ENCODE peak calls at places on chromosomes 13 and 19, in six cellular contexts. One of them, this sample, is unnamed.

GRCh38 chr19:41530761-41531301 is 45.1 kb upstream of the CEACAM21 start:
- DNase-seq in breast epithelium: no peak
- DNase-seq in Peyer's patch: no peak
- DNase-seq in astrocyte: no peak
- DNase-seq in A549: no peak
- DNase-seq in GM23248: peak; percentile 62
- DNase-seq in this sample: no peak

GRCh38 chr19:29193116-29193515 is 19.8 kb downstream of the UQCRFS1 start:
- DNase-seq in breast epithelium: no peak
- DNase-seq in Peyer's patch: no peak
- DNase-seq in astrocyte: no peak
- DNase-seq in A549: no peak
- DNase-seq in GM23248: no peak
- DNase-seq in this sample: no peak

GRCh38 chr19:30584121-30584520 is 211.9 kb downstream of the ZNF536 start:
- DNase-seq in breast epithelium: no peak
- DNase-seq in Peyer's patch: no peak
- DNase-seq in astrocyte: no peak
- DNase-seq in A549: no peak
- DNase-seq in GM23248: no peak
- DNase-seq in this sample: no peak

GRCh38 chr13:39266426-39266825 is 228.2 kb downstream of the NHLRC3 start:
- DNase-seq in breast epithelium: no peak
- DNase-seq in Peyer's patch: no peak
- DNase-seq in astrocyte: no peak
- DNase-seq in A549: no peak
- DNase-seq in GM23248: no peak
- DNase-seq in this sample: no peak

GRCh38 chr13:64675256-64675892 is 2554.8 kb downstream of the PCDH9 start:
- DNase-seq in breast epithelium: no peak
- DNase-seq in Peyer's patch: no peak
- DNase-seq in astrocyte: peak; percentile 63
- DNase-seq in A549: peak; percentile 86
- DNase-seq in GM23248: peak; percentile 66
- DNase-seq in this sample: no peak

GRCh38 chr13:79485014-79485441 is 4.1 kb downstream of the NDFIP2 start:
- DNase-seq in breast epithelium: no peak
- DNase-seq in Peyer's patch: peak; percentile 68
- DNase-seq in astrocyte: peak; percentile 92
- DNase-seq in A549: peak; percentile 87
- DNase-seq in GM23248: peak; percentile 95
- DNase-seq in this sample: no peak

GRCh38 chr13:44140146-44140545 is 233.5 kb upstream of the SERP2 start:
- DNase-seq in breast epithelium: no peak
- DNase-seq in Peyer's patch: peak; percentile 57
- DNase-seq in astrocyte: no peak
- DNase-seq in A549: no peak
- DNase-seq in GM23248: no peak
- DNase-seq in this sample: no peak

GRCh38 chr13:78398743-78399410 is 204.5 kb downstream of the POU4F1 start:
- DNase-seq in breast epithelium: no peak
- DNase-seq in Peyer's patch: no peak
- DNase-seq in astrocyte: no peak
- DNase-seq in A549: no peak
- DNase-seq in GM23248: no peak
- DNase-seq in this sample: no peak

GRCh38 chr13:35720690-35721554 is 244.4 kb upstream of the MAB21L1 start:
- DNase-seq in breast epithelium: no peak
- DNase-seq in Peyer's patch: peak; percentile 52
- DNase-seq in astrocyte: no peak
- DNase-seq in A549: peak; percentile 39
- DNase-seq in GM23248: peak; percentile 75
- DNase-seq in this sample: peak; percentile 25

GRCh38 chr13:47484564-47484963 is 516.5 kb downstream of the SUCLA2 start:
- DNase-seq in breast epithelium: no peak
- DNase-seq in Peyer's patch: no peak
- DNase-seq in astrocyte: peak; percentile 88
- DNase-seq in A549: no peak
- DNase-seq in GM23248: peak; percentile 69
- DNase-seq in this sample: no peak

GRCh38 chr13:113742000-113742441 is 17.0 kb upstream of the TMEM255B start:
- DNase-seq in breast epithelium: no peak
- DNase-seq in Peyer's patch: peak; percentile 68
- DNase-seq in astrocyte: no peak
- DNase-seq in A549: peak; percentile 24
- DNase-seq in GM23248: peak; percentile 84
- DNase-seq in this sample: no peak

GRCh38 chr19:33393286-33394005 is 19.9 kb downstream of the CEBPG start:
- DNase-seq in breast epithelium: peak; percentile 50
- DNase-seq in Peyer's patch: peak; percentile 44
- DNase-seq in astrocyte: no peak
- DNase-seq in A549: no peak
- DNase-seq in GM23248: peak; percentile 28
- DNase-seq in this sample: no peak

GRCh38 chr19:5837768-5838364 is 1.6 kb downstream of the FUT6 start:
- DNase-seq in breast epithelium: no peak
- DNase-seq in Peyer's patch: no peak
- DNase-seq in astrocyte: no peak
- DNase-seq in A549: no peak
- DNase-seq in GM23248: no peak
- DNase-seq in this sample: no peak

GRCh38 chr19:44747739-44748425 is 626 bp upstream of the BCL3 start:
- DNase-seq in breast epithelium: no peak
- DNase-seq in Peyer's patch: peak; percentile 82
- DNase-seq in astrocyte: peak; percentile 51
- DNase-seq in A549: peak; percentile 92
- DNase-seq in GM23248: peak; percentile 77
- DNase-seq in this sample: no peak

GRCh38 chr13:112105884-112106283 is 38.9 kb downstream of the SOX1 start:
- DNase-seq in breast epithelium: no peak
- DNase-seq in Peyer's patch: no peak
- DNase-seq in astrocyte: no peak
- DNase-seq in A549: no peak
- DNase-seq in GM23248: no peak
- DNase-seq in this sample: no peak

GRCh38 chr13:27442071-27442647 is 8.2 kb downstream of the MTIF3 start:
- DNase-seq in breast epithelium: no peak
- DNase-seq in Peyer's patch: peak; percentile 64
- DNase-seq in astrocyte: no peak
- DNase-seq in A549: no peak
- DNase-seq in GM23248: no peak
- DNase-seq in this sample: no peak

GRCh38 chr13:69585656-69586055 is 522.0 kb upstream of the ATXN8OS start:
- DNase-seq in breast epithelium: no peak
- DNase-seq in Peyer's patch: no peak
- DNase-seq in astrocyte: no peak
- DNase-seq in A549: no peak
- DNase-seq in GM23248: no peak
- DNase-seq in this sample: no peak

GRCh38 chr19:41994521-41994971 is 516 bp upstream of the ATP1A3 start:
- DNase-seq in breast epithelium: no peak
- DNase-seq in Peyer's patch: no peak
- DNase-seq in astrocyte: no peak
- DNase-seq in A549: no peak
- DNase-seq in GM23248: no peak
- DNase-seq in this sample: no peak

GRCh38 chr19:45107621-45108170 is 14.7 kb downstream of the PPP1R37 start:
- DNase-seq in breast epithelium: no peak
- DNase-seq in Peyer's patch: no peak
- DNase-seq in astrocyte: no peak
- DNase-seq in A549: no peak
- DNase-seq in GM23248: no peak
- DNase-seq in this sample: no peak

GRCh38 chr13:40777166-40777956 is 6.4 kb upstream of the MRPS31 start:
- DNase-seq in breast epithelium: no peak
- DNase-seq in Peyer's patch: peak; percentile 76
- DNase-seq in astrocyte: peak; percentile 36
- DNase-seq in A549: peak; percentile 64
- DNase-seq in GM23248: peak; percentile 72
- DNase-seq in this sample: no peak

GRCh38 chr19:40305403-40305802 is 20.3 kb upstream of the AKT2 start:
- DNase-seq in breast epithelium: peak; percentile 74
- DNase-seq in Peyer's patch: peak; percentile 88
- DNase-seq in astrocyte: peak; percentile 73
- DNase-seq in A549: peak; percentile 96
- DNase-seq in GM23248: peak; percentile 91
- DNase-seq in this sample: peak; percentile 87

GRCh38 chr19:8484331-8484894 is 18.0 kb downstream of the PRAM1 start:
- DNase-seq in breast epithelium: no peak
- DNase-seq in Peyer's patch: peak; percentile 66
- DNase-seq in astrocyte: no peak
- DNase-seq in A549: no peak
- DNase-seq in GM23248: no peak
- DNase-seq in this sample: no peak

GRCh38 chr13:89726690-89727435 is 1620.6 kb upstream of the MIR17HG start:
- DNase-seq in breast epithelium: no peak
- DNase-seq in Peyer's patch: no peak
- DNase-seq in astrocyte: peak; percentile 83
- DNase-seq in A549: peak; percentile 22
- DNase-seq in GM23248: peak; percentile 24
- DNase-seq in this sample: no peak

GRCh38 chr13:21033224-21033855 is 28.0 kb downstream of the LATS2 start:
- DNase-seq in breast epithelium: no peak
- DNase-seq in Peyer's patch: peak; percentile 46
- DNase-seq in astrocyte: peak; percentile 67
- DNase-seq in A549: no peak
- DNase-seq in GM23248: peak; percentile 81
- DNase-seq in this sample: no peak
- H3K27ac ChIP-seq in breast epithelium: peak overlapping the region; percentile 87
- H3K27ac ChIP-seq in Peyer's patch: peak overlapping the region; percentile 32
- H3K27ac ChIP-seq in astrocyte: peak overlapping the region; percentile 44
- H3K27ac ChIP-seq in A549: no peak overlapping the region
- H3K27ac ChIP-seq in GM23248: peak overlapping the region; percentile 66
- H3K27ac ChIP-seq in this sample: no peak overlapping the region

GRCh38 chr19:709965-710714 is 1.4 kb downstream of the PALM start:
- DNase-seq in breast epithelium: no peak
- DNase-seq in Peyer's patch: no peak
- DNase-seq in astrocyte: no peak
- DNase-seq in A549: no peak
- DNase-seq in GM23248: no peak
- DNase-seq in this sample: no peak

GRCh38 chr19:710767-711166 is 2.0 kb downstream of the PALM start:
- DNase-seq in breast epithelium: no peak
- DNase-seq in Peyer's patch: no peak
- DNase-seq in astrocyte: peak; percentile 51
- DNase-seq in A549: no peak
- DNase-seq in GM23248: no peak
- DNase-seq in this sample: no peak

GRCh38 chr19:709196-709964 is 645 bp downstream of the PALM start:
- DNase-seq in breast epithelium: no peak
- DNase-seq in Peyer's patch: no peak
- DNase-seq in astrocyte: no peak
- DNase-seq in A549: no peak
- DNase-seq in GM23248: no peak
- DNase-seq in this sample: no peak

GRCh38 chr19:708154-709141 is at the start of gene PALM:
- DNase-seq in breast epithelium: no peak
- DNase-seq in Peyer's patch: no peak
- DNase-seq in astrocyte: no peak
- DNase-seq in A549: no peak
- DNase-seq in GM23248: no peak
- DNase-seq in this sample: no peak

GRCh38 chr19:711224-711623 is 2.5 kb downstream of the PALM start:
- DNase-seq in breast epithelium: no peak
- DNase-seq in Peyer's patch: no peak
- DNase-seq in astrocyte: no peak
- DNase-seq in A549: no peak
- DNase-seq in GM23248: no peak
- DNase-seq in this sample: no peak
- H3K4me3 ChIP-seq in breast epithelium: no peak overlapping the region
- H3K4me3 ChIP-seq in Peyer's patch: no peak overlapping the region
- H3K4me3 ChIP-seq in astrocyte: no peak overlapping the region
- H3K4me3 ChIP-seq in A549: no peak overlapping the region
- H3K4me3 ChIP-seq in GM23248: no peak overlapping the region
- H3K4me3 ChIP-seq in this sample: no peak overlapping the region

GRCh38 chr19:11046608-11047354 is 42.5 kb upstream of the LDLR start:
- DNase-seq in breast epithelium: no peak
- DNase-seq in Peyer's patch: no peak
- DNase-seq in astrocyte: no peak
- DNase-seq in A549: no peak
- DNase-seq in GM23248: no peak
- DNase-seq in this sample: no peak

GRCh38 chr19:11044436-11044835 is 44.8 kb upstream of the LDLR start:
- DNase-seq in breast epithelium: no peak
- DNase-seq in Peyer's patch: no peak
- DNase-seq in astrocyte: no peak
- DNase-seq in A549: no peak
- DNase-seq in GM23248: no peak
- DNase-seq in this sample: no peak

GRCh38 chr19:11047856-11048255 is 41.4 kb upstream of the LDLR start:
- DNase-seq in breast epithelium: no peak
- DNase-seq in Peyer's patch: no peak
- DNase-seq in astrocyte: no peak
- DNase-seq in A549: no peak
- DNase-seq in GM23248: no peak
- DNase-seq in this sample: no peak

GRCh38 chr19:11041966-11042627 is 47.2 kb upstream of the LDLR start:
- DNase-seq in breast epithelium: peak; percentile 76
- DNase-seq in Peyer's patch: no peak
- DNase-seq in astrocyte: no peak
- DNase-seq in A549: no peak
- DNase-seq in GM23248: no peak
- DNase-seq in this sample: no peak

DNA sequence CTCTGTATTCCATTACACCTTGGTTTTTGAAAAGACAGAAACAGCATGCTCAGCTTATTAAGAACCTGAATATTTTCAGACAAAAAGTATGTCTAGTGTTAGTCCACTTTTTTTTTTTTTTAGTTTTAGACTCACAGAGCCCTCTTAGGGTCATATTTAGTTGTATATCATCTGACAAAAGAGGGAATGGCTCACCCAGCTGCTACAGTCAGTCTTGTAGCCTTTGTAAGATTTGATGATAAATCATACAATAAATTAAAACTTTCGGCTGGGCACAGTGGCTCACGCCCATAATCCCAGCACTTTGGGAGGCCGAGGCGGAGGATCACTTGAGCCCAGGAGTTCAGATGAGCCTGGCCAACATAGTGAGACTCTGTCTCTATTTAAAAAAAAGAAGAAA is 43.7 kb upstream of the LDLR start:
- DNase-seq in breast epithelium: no peak
- DNase-seq in Peyer's patch: no peak
- DNase-seq in astrocyte: no peak
- DNase-seq in A549: no peak
- DNase-seq in GM23248: no peak
- DNase-seq in this sample: no peak
- H3K4me1 ChIP-seq in breast epithelium: no peaks in the 10 kb centered on the region
- H3K4me1 ChIP-seq in Peyer's patch: no peaks in the 10 kb centered on the region
- H3K4me1 ChIP-seq in astrocyte: no peaks in the 10 kb centered on the region
- H3K4me1 ChIP-seq in A549: no peaks in the 10 kb centered on the region
- H3K4me1 ChIP-seq in GM23248: no peaks in the 10 kb centered on the region
- H3K4me1 ChIP-seq in this sample: peaks cover 27% of the 10 kb centered on the region

DNA sequence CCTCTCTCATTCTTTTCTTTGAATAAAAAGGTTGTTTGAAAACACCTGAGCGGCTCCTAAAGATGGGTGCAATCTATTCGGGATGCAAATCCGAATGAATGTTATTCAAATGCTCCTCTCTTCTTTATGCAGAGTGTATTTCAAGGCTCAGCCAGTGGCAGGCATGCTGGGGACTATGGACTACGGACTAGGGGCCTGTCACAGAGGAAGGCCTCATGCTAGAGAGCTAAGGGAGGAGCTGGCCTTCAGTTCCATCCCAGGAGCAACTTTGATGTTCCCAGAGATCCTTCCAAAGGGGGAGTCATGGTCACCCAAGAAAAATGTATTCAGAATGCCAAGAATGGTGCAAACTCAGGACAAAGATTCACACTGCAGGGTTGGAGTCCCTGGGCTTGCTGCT is 9.3 kb downstream of the ALOX5AP start:
- DNase-seq in breast epithelium: no peak
- DNase-seq in Peyer's patch: no peak
- DNase-seq in astrocyte: no peak
- DNase-seq in A549: no peak
- DNase-seq in GM23248: no peak
- DNase-seq in this sample: no peak
- H3K27ac ChIP-seq in breast epithelium: no peak overlapping the region
- H3K27ac ChIP-seq in Peyer's patch: no peak overlapping the region
- H3K27ac ChIP-seq in astrocyte: no peak overlapping the region
- H3K27ac ChIP-seq in A549: peak overlapping the region; percentile 90
- H3K27ac ChIP-seq in GM23248: no peak overlapping the region
- H3K27ac ChIP-seq in this sample: peak overlapping the region; percentile 69